ENCODE peak calls at places on chromosome 4, in nine cellular contexts. Y, S, C, Q, D, J, N, L and B are unnamed samples.

GRCh38 chr4:23097251-23097650 is 404.5 kb downstream of the GBA3 start:
- DNase-seq in Y (peak), S (no peak), C (no peak), Q (peak), D (peak), J (no peak), N (no peak), L (no peak), B (peak)

GRCh38 chr4:103021120-103021519 is 1.6 kb upstream of the SLC9B1 start:
- DNase-seq in Y (no peak), S (no peak), C (no peak), Q (no peak), D (no peak), J (no peak), N (no peak), L (no peak), B (no peak)

GRCh38 chr4:169225058-169225751 is 45.6 kb downstream of the SH3RF1 start:
- DNase-seq in Y (peak), S (no peak), C (no peak), Q (peak), D (peak), J (no peak), N (peak), L (no peak), B (peak)

GRCh38 chr4:170423137-170423536 is 333.4 kb upstream of the AADAT start:
- DNase-seq in Y (peak), S (no peak), C (no peak), Q (peak), D (no peak), J (no peak), N (peak), L (no peak), B (peak)

GRCh38 chr4:6278801-6279197 is 9.1 kb downstream of the WFS1 start:
- DNase-seq in Y (no peak), S (no peak), C (peak), Q (peak), D (no peak), J (no peak), N (no peak), L (no peak), B (no peak)

GRCh38 chr4:100823066-100823992 is 305.5 kb upstream of the EMCN start:
- DNase-seq in Y (peak), S (no peak), C (no peak), Q (peak), D (peak), J (no peak), N (no peak), L (no peak), B (peak)

GRCh38 chr4:15873117-15873516 is 65.4 kb downstream of the FGFBP1 start:
- DNase-seq in Y (no peak), S (no peak), C (peak), Q (no peak), D (no peak), J (no peak), N (no peak), L (no peak), B (no peak)

GRCh38 chr4:169941141-169941540 is 85.1 kb downstream of the MFAP3L start:
- DNase-seq in Y (no peak), S (no peak), C (no peak), Q (no peak), D (no peak), J (no peak), N (no peak), L (no peak), B (no peak)

GRCh38 chr4:36385951-36386561 is 104.6 kb downstream of the DTHD1 start:
- DNase-seq in Y (no peak), S (no peak), C (no peak), Q (no peak), D (no peak), J (no peak), N (no peak), L (no peak), B (no peak)

GRCh38 chr4:146040623-146041022 is 102.0 kb upstream of the ZNF827 start:
- DNase-seq in Y (no peak), S (no peak), C (no peak), Q (no peak), D (no peak), J (no peak), N (no peak), L (no peak), B (no peak)

GRCh38 chr4:4875147-4875546 is 15.7 kb downstream of the MSX1 start:
- DNase-seq in Y (no peak), S (no peak), C (no peak), Q (no peak), D (no peak), J (no peak), N (no peak), L (no peak), B (peak)

GRCh38 chr4:153110739-153111138 is 93.5 kb upstream of the TRIM2 start:
- DNase-seq in Y (no peak), S (no peak), C (no peak), Q (no peak), D (no peak), J (no peak), N (no peak), L (no peak), B (no peak)

GRCh38 chr4:40550900-40551546 is 78.6 kb downstream of the RBM47 start:
- DNase-seq in Y (peak), S (no peak), C (no peak), Q (peak), D (peak), J (peak), N (peak), L (no peak), B (peak)

GRCh38 chr4:38612996-38613395 is 51.0 kb upstream of the KLF3 start:
- DNase-seq in Y (no peak), S (no peak), C (no peak), Q (peak), D (no peak), J (no peak), N (no peak), L (no peak), B (peak)

GRCh38 chr4:67437974-67438713 is 107.2 kb downstream of the CENPC start:
- DNase-seq in Y (no peak), S (no peak), C (no peak), Q (peak), D (no peak), J (no peak), N (peak), L (no peak), B (peak)

GRCh38 chr4:7335363-7336066 is 99.2 kb downstream of the PSAPL1 start:
- DNase-seq in Y (peak), S (peak), C (no peak), Q (peak), D (peak), J (peak), N (no peak), L (no peak), B (peak)

GRCh38 chr4:107760281-107760947 is 40.4 kb upstream of the PAPSS1 start:
- DNase-seq in Y (peak), S (no peak), C (no peak), Q (peak), D (peak), J (peak), N (no peak), L (no peak), B (peak)

GRCh38 chr4:57080781-57081650 is 29.2 kb downstream of the IGFBP7 start:
- DNase-seq in Y (peak), S (no peak), C (no peak), Q (peak), D (peak), J (no peak), N (no peak), L (no peak), B (peak)

GRCh38 chr4:38424171-38424871 is 239.7 kb upstream of the KLF3 start:
- DNase-seq in Y (no peak), S (peak), C (no peak), Q (no peak), D (no peak), J (peak), N (no peak), L (no peak), B (no peak)

GRCh38 chr4:169079942-169080827 is 70.1 kb upstream of the CBR4 start:
- DNase-seq in Y (no peak), S (no peak), C (peak), Q (peak), D (no peak), J (no peak), N (peak), L (no peak), B (peak)

GRCh38 chr4:139077567-139078355 is 62.2 kb downstream of the NOCT start:
- DNase-seq in Y (no peak), S (no peak), C (no peak), Q (no peak), D (no peak), J (no peak), N (no peak), L (no peak), B (no peak)

GRCh38 chr4:105455998-105456397 is 17.9 kb downstream of the PPA2 start:
- DNase-seq in Y (no peak), S (no peak), C (no peak), Q (no peak), D (no peak), J (no peak), N (no peak), L (no peak), B (no peak)

GRCh38 chr4:21948347-21949072 is at the start of gene KCNIP4:
- DNase-seq in Y (peak), S (peak), C (no peak), Q (peak), D (no peak), J (no peak), N (no peak), L (peak), B (no peak)

GRCh38 chr4:102632236-102632635 is 128.5 kb downstream of the MANBA start:
- DNase-seq in Y (no peak), S (no peak), C (no peak), Q (peak), D (no peak), J (no peak), N (no peak), L (no peak), B (no peak)

GRCh38 chr4:88938138-88938537 is 118.8 kb downstream of the FAM13A start:
- DNase-seq in Y (peak), S (no peak), C (no peak), Q (peak), D (peak), J (no peak), N (peak), L (no peak), B (peak)

GRCh38 chr4:11297201-11297600 is 131.5 kb downstream of the HS3ST1 start:
- DNase-seq in Y (peak), S (no peak), C (no peak), Q (peak), D (no peak), J (no peak), N (no peak), L (no peak), B (peak)

GRCh38 chr4:107658400-107659326 is 61.4 kb downstream of the PAPSS1 start:
- DNase-seq in Y (no peak), S (no peak), C (no peak), Q (peak), D (no peak), J (no peak), N (no peak), L (no peak), B (no peak)

GRCh38 chr4:8365353-8365752 is 75.2 kb downstream of the ACOX3 start:
- DNase-seq in Y (no peak), S (no peak), C (no peak), Q (no peak), D (no peak), J (no peak), N (no peak), L (no peak), B (no peak)

GRCh38 chr4:82562553-82562854 is 716 bp upstream of the TMEM150C start:
- DNase-seq in Y (no peak), S (peak), C (no peak), Q (no peak), D (no peak), J (no peak), N (no peak), L (no peak), B (no peak)

GRCh38 chr4:82559735-82560120 is 2.1 kb downstream of the TMEM150C start:
- DNase-seq in Y (no peak), S (no peak), C (no peak), Q (no peak), D (no peak), J (no peak), N (no peak), L (no peak), B (no peak)

GRCh38 chr4:82560853-82561744 is 689 bp downstream of the TMEM150C start:
- DNase-seq in Y (no peak), S (peak), C (no peak), Q (no peak), D (no peak), J (peak), N (no peak), L (no peak), B (no peak)

GRCh38 chr4:82567444-82567843 is 5.7 kb upstream of the TMEM150C start:
- DNase-seq in Y (no peak), S (no peak), C (no peak), Q (no peak), D (no peak), J (no peak), N (no peak), L (no peak), B (no peak)

DNA sequence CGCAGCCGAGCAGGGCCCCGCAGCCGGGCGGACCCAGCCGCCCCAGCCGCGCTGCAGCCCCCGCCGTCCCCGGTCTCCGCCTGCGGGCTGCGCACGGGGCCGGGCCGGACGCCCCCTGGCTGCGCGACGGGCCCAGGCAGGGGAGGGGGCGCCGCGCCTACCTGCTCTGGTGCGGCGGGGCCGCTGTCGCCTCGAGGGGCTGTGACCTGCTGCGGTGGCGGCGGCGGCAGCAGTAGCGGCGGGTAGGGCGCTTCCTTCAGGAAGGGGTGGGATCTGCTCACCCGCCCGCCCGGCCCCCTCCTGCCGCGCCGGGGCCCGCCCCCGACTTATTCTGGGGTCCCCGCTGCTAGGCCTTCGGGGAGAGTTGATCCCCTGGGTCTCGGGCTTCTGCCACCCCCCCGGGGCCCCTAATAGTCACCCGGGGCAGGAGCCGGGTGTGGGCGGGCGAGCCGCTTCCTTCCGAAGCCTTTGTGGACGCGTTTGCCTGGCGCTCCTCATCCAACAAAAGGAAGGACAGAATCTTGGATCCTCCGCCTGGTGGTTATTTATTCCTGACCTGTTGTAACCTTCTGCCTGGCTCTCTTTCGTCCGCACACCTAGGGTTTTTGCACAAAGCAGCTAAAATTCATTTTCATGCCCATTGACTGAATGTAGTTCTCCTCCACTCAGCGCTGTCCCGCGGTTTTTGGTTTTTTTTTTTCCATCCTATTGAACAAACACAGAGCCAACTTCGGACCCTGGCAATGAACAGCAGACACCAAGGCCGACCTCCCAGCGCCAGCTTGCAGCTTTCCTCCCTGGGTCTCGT is at the start of gene TMEM150C:
- DNase-seq in Y (peak), S (peak), C (no peak), Q (peak), D (peak), J (peak), N (no peak), L (no peak), B (peak)
- TF ChIP-seq CTCF in Y (no peak), S (peak), C (peak), Q (no peak), D (no peak), J (no peak), N (no peak), L (peak), B (no peak)

GRCh38 chr4:173524218-173525117 is 5.6 kb downstream of the HAND2 start:
- DNase-seq in Y (no peak), S (peak), C (no peak), Q (no peak), D (no peak), J (no peak), N (no peak), L (no peak), B (no peak)

GRCh38 chr4:173520921-173521473 is 9.0 kb downstream of the HAND2 start:
- DNase-seq in Y (no peak), S (no peak), C (no peak), Q (no peak), D (no peak), J (no peak), N (no peak), L (no peak), B (no peak)

GRCh38 chr4:173522160-173522873 is 7.7 kb downstream of the HAND2 start:
- DNase-seq in Y (peak), S (peak), C (peak), Q (peak), D (no peak), J (peak), N (peak), L (peak), B (no peak)

GRCh38 chr4:173521474-173522159 is 8.4 kb downstream of the HAND2 start:
- DNase-seq in Y (peak), S (no peak), C (no peak), Q (no peak), D (no peak), J (no peak), N (no peak), L (no peak), B (no peak)

DNA sequence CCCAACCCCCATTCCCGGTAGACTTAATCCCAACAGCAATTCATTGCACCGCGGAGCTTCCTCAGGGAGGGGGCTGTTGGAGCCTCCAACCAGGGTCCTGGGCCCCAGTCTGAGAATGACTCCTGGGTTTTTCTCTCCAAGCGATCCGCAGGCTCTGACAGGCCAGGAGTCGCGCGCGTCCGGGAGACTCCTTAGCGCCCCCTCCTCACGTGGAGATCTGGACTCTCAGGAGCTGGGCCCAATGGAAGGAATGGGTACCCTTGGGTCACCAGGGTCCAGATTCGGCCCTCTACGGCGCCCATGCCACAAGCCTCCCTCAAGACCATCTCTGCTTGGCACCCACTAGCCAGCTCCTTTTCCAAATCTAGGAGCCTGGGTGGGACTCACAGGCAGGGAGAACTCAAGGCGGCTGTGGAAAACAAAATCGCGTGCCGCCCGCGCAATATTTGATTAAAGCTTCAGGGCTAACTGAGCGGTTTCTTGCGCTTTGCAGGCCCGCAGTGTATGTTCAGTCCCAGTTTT is 7.1 kb downstream of the HAND2 start:
- DNase-seq in Y (no peak), S (no peak), C (no peak), Q (peak), D (no peak), J (no peak), N (no peak), L (no peak), B (no peak)
- TF ChIP-seq CTCF in Y (no peak), S (no peak), C (no peak), Q (no peak), D (no peak), J (no peak), N (no peak), L (no peak), B (no peak)

GRCh38 chr4:98744372-98745150 is 86.2 kb upstream of the TSPAN5 start:
- DNase-seq in Y (no peak), S (no peak), C (no peak), Q (peak), D (no peak), J (no peak), N (no peak), L (no peak), B (no peak)

GRCh38 chr4:98746936-98747658 is 88.7 kb upstream of the TSPAN5 start:
- DNase-seq in Y (no peak), S (no peak), C (no peak), Q (peak), D (no peak), J (no peak), N (no peak), L (no peak), B (no peak)

GRCh38 chr4:98747659-98748091 is 89.3 kb upstream of the TSPAN5 start:
- DNase-seq in Y (no peak), S (no peak), C (no peak), Q (no peak), D (no peak), J (no peak), N (no peak), L (no peak), B (no peak)

GRCh38 chr4:98746530-98746929 is 88.1 kb upstream of the TSPAN5 start:
- DNase-seq in Y (no peak), S (no peak), C (no peak), Q (peak), D (no peak), J (no peak), N (no peak), L (no peak), B (peak)

DNA sequence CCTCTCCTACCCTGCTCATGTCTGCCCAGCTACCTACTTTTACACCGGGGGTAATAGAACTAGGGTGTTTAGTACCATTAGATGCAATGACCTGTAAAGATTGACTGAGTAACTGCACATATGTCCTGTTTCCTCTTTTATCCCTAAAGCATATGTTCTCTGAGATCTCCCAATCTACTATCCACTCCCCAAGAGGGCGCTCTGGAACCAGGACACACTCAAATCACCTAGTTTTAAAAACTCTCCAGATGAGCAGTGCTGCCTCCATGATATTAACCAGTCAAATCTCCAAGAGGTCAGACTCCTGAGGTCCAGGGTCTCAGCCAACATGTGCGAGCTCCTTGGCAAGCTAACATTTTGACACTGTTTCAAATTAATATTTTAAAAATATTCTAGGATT is 87.0 kb upstream of the TSPAN5 start:
- DNase-seq in Y (no peak), S (no peak), C (no peak), Q (peak), D (peak), J (no peak), N (no peak), L (no peak), B (peak)
- TF ChIP-seq CTCF in Y (no peak), S (peak), C (peak), Q (peak), D (peak), J (no peak), N (peak), L (no peak), B (peak)

DNA sequence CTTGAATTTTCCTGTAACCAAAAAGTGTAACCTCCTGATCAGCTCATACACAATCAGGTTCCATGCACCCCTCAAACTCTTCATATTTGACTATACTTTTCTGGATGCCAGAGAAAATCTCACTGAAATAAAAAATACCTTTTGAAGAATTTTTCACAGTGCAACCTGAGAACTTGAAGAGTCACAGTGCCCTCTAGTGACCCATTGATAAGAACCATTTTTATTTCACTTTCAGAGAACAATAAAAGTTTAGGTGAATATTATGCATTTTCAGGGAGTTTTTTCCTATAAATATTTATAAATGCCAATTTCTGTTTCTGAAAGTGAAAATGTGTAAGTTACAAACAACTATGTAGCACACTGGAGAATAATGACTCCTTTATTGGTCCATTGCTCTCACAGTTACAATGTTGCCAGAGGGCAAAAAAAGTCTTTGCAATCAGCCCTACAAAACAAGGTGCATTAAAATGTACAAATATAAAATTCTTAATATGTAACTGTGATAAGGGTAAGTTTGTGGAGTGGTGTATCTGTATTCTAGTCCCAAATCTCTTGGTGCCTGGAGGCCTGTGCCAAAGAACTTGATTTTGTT is 153.6 kb upstream of the INTU start:
- DNase-seq in Y (peak), S (no peak), C (no peak), Q (peak), D (peak), J (no peak), N (peak), L (no peak), B (peak)
- TF ChIP-seq CTCF in Y (peak), S (peak), C (peak), Q (peak), D (peak), J (peak), N (peak), L (peak), B (peak)